ENCODE peak calls at places on chromosomes 1 and 21, in five cellular contexts. One of them, this sample, is unnamed. For H3K4me1, the result is how much of the 10 kb centered on the place peaks cover.

GRCh38 chr21:40936771-40937261 is 89.9 kb upstream of the DSCAM start:
- DNase-seq in stomach: no peak
- DNase-seq in pancreas: no peak
- DNase-seq in suprapubic skin: no peak
- DNase-seq in GM23248: no peak
- DNase-seq in this sample: no peak

GRCh38 chr1:247273013-247273412 is 17.1 kb downstream of the VN1R5 start:
- DNase-seq in GM23248: no peak
- DNase-seq in suprapubic skin: no peak
- DNase-seq in pancreas: no peak
- DNase-seq in stomach: peak
- DNase-seq in this sample: no peak

GRCh38 chr1:221315330-221315729 is 426.6 kb downstream of the DUSP10 start:
- DNase-seq in suprapubic skin: no peak
- DNase-seq in stomach: no peak
- DNase-seq in pancreas: no peak
- DNase-seq in GM23248: peak
- DNase-seq in this sample: no peak

GRCh38 chr1:243443557-243443956 is 187.7 kb downstream of the SDCCAG8 start:
- DNase-seq in suprapubic skin: no peak
- DNase-seq in GM23248: no peak
- DNase-seq in pancreas: no peak
- DNase-seq in stomach: no peak
- DNase-seq in this sample: no peak

GRCh38 chr1:94119796-94120590 is 955 bp downstream of the ABCA4 start:
- DNase-seq in stomach: no peak
- DNase-seq in suprapubic skin: no peak
- DNase-seq in pancreas: no peak
- DNase-seq in GM23248: peak
- DNase-seq in this sample: no peak

GRCh38 chr1:233289676-233290075 is 5.8 kb downstream of the PCNX2 start:
- DNase-seq in pancreas: no peak
- DNase-seq in suprapubic skin: no peak
- DNase-seq in GM23248: no peak
- DNase-seq in stomach: no peak
- DNase-seq in this sample: no peak

GRCh38 chr1:150971583-150972416 is 2.8 kb downstream of the CERS2 start:
- DNase-seq in GM23248: peak
- DNase-seq in pancreas: peak
- DNase-seq in suprapubic skin: no peak
- DNase-seq in stomach: no peak
- DNase-seq in this sample: no peak

GRCh38 chr1:3053366-3053980 is 15.5 kb upstream of the PRDM16 start:
- DNase-seq in suprapubic skin: peak
- DNase-seq in GM23248: no peak
- DNase-seq in stomach: no peak
- DNase-seq in pancreas: peak
- DNase-seq in this sample: peak

GRCh38 chr1:106962591-106962990 is 93.9 kb upstream of the PRMT6 start:
- DNase-seq in suprapubic skin: no peak
- DNase-seq in pancreas: no peak
- DNase-seq in GM23248: peak
- DNase-seq in stomach: no peak
- DNase-seq in this sample: no peak

GRCh38 chr1:18913065-18913502 is 10.7 kb upstream of the ALDH4A1 start:
- DNase-seq in suprapubic skin: peak
- DNase-seq in GM23248: peak
- DNase-seq in stomach: peak
- DNase-seq in pancreas: peak
- DNase-seq in this sample: peak

GRCh38 chr1:48916121-48917069 is 139.7 kb upstream of the BEND5 start:
- DNase-seq in stomach: no peak
- DNase-seq in suprapubic skin: no peak
- DNase-seq in pancreas: no peak
- DNase-seq in GM23248: peak
- DNase-seq in this sample: no peak

GRCh38 chr21:42644223-42645208 is 8.9 kb upstream of the PDE9A start:
- DNase-seq in stomach: no peak
- DNase-seq in GM23248: peak
- DNase-seq in pancreas: no peak
- DNase-seq in suprapubic skin: no peak
- DNase-seq in this sample: peak

GRCh38 chr1:196628838-196629237 is 20.6 kb upstream of the KCNT2 start:
- DNase-seq in GM23248: no peak
- DNase-seq in suprapubic skin: no peak
- DNase-seq in stomach: no peak
- DNase-seq in pancreas: no peak
- DNase-seq in this sample: no peak

GRCh38 chr21:31030367-31031106 is 7.7 kb downstream of the KRTAP19-8 start:
- DNase-seq in pancreas: no peak
- DNase-seq in stomach: no peak
- DNase-seq in GM23248: no peak
- DNase-seq in suprapubic skin: no peak
- DNase-seq in this sample: no peak

DNA sequence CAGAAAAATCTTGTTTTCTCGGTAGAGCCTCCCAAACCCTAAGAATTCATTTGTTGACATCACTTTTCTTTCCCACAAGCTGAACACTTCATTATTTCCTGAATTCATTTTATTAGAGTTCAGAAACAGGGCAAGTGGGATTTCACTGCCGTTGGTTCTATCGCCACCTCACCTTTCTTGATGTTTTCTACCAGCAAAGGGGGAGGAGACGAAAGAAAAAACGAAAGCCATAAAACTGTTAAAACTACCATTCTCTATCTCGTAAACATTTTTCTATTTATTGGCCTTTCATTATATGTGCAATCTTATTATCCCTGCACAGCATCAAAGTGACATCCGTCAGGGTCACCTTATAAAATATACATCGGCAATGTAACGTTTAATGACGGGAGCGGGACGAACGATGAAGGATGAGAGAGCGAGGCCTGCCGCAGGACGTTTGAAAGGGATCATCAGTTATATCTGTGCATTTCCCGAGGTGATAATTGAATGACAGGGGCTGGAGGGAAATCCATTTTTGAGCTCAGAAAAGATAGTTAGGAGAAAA is 59.5 kb downstream of the SLC45A1 start:
- DNase-seq in pancreas: no peak
- DNase-seq in suprapubic skin: no peak
- DNase-seq in stomach: no peak
- DNase-seq in GM23248: no peak
- DNase-seq in this sample: no peak
- H3K4me1 ChIP-seq in pancreas: under half
- H3K4me1 ChIP-seq in suprapubic skin: half or more
- H3K4me1 ChIP-seq in stomach: half or more
- H3K4me1 ChIP-seq in GM23248: under half
- H3K4me1 ChIP-seq in this sample: under half

GRCh38 chr1:204017032-204017431 is 55.9 kb upstream of the SOX13 start:
- DNase-seq in pancreas: no peak
- DNase-seq in GM23248: no peak
- DNase-seq in stomach: no peak
- DNase-seq in suprapubic skin: no peak
- DNase-seq in this sample: no peak

GRCh38 chr1:204013052-204013451 is 59.9 kb upstream of the SOX13 start:
- DNase-seq in stomach: no peak
- DNase-seq in suprapubic skin: no peak
- DNase-seq in pancreas: no peak
- DNase-seq in GM23248: no peak
- DNase-seq in this sample: no peak

GRCh38 chr1:204011426-204011825 is 61.5 kb upstream of the SOX13 start:
- DNase-seq in stomach: no peak
- DNase-seq in suprapubic skin: no peak
- DNase-seq in GM23248: no peak
- DNase-seq in pancreas: no peak
- DNase-seq in this sample: no peak

GRCh38 chr1:204018460-204018859 is 54.5 kb upstream of the SOX13 start:
- DNase-seq in stomach: no peak
- DNase-seq in suprapubic skin: no peak
- DNase-seq in GM23248: no peak
- DNase-seq in pancreas: no peak
- DNase-seq in this sample: no peak

GRCh38 chr1:204014336-204014735 is 58.6 kb upstream of the SOX13 start:
- DNase-seq in pancreas: no peak
- DNase-seq in suprapubic skin: no peak
- DNase-seq in GM23248: no peak
- DNase-seq in stomach: no peak
- DNase-seq in this sample: no peak
- H3K4me1 ChIP-seq in pancreas: under half
- H3K4me1 ChIP-seq in suprapubic skin: under half
- H3K4me1 ChIP-seq in GM23248: under half
- H3K4me1 ChIP-seq in stomach: under half
- H3K4me1 ChIP-seq in this sample: under half

GRCh38 chr1:228348708-228349467 is 57.7 kb downstream of the TRIM11 start:
- DNase-seq in GM23248: no peak
- DNase-seq in stomach: no peak
- DNase-seq in suprapubic skin: no peak
- DNase-seq in pancreas: no peak
- DNase-seq in this sample: no peak

GRCh38 chr1:228346731-228347130 is 59.9 kb downstream of the TRIM11 start:
- DNase-seq in suprapubic skin: no peak
- DNase-seq in stomach: no peak
- DNase-seq in GM23248: no peak
- DNase-seq in pancreas: no peak
- DNase-seq in this sample: no peak

GRCh38 chr1:228345201-228345930 is 61.3 kb downstream of the TRIM11 start:
- DNase-seq in suprapubic skin: peak
- DNase-seq in pancreas: peak
- DNase-seq in GM23248: no peak
- DNase-seq in stomach: no peak
- DNase-seq in this sample: no peak

GRCh38 chr1:228344631-228345072 is 62.0 kb downstream of the TRIM11 start:
- DNase-seq in stomach: no peak
- DNase-seq in suprapubic skin: peak
- DNase-seq in GM23248: no peak
- DNase-seq in pancreas: peak
- DNase-seq in this sample: no peak

DNA sequence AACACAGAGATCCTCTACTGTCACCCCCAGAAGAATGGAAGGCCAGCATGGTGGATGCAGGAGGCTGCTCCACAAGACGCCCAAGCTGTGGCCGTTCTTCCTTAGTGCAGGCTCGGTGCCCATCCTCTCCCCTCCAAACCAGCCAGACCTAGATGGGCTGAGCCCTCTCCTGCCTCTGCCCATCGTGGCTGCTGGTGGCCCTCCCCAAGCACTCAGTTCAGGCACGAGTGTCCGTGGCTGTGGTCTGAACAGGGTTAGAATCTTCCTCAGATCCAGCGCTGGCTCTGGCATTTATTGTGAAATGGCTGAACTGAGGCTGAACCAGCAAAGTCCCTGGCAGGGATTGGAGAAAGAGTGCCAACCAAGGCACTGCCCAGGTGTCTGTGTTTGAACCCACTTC is 59.5 kb downstream of the TRIM11 start:
- DNase-seq in pancreas: no peak
- DNase-seq in GM23248: no peak
- DNase-seq in stomach: no peak
- DNase-seq in suprapubic skin: no peak
- DNase-seq in this sample: no peak
- H3K4me1 ChIP-seq in pancreas: under half
- H3K4me1 ChIP-seq in GM23248: under half
- H3K4me1 ChIP-seq in stomach: under half
- H3K4me1 ChIP-seq in suprapubic skin: under half
- H3K4me1 ChIP-seq in this sample: under half

DNA sequence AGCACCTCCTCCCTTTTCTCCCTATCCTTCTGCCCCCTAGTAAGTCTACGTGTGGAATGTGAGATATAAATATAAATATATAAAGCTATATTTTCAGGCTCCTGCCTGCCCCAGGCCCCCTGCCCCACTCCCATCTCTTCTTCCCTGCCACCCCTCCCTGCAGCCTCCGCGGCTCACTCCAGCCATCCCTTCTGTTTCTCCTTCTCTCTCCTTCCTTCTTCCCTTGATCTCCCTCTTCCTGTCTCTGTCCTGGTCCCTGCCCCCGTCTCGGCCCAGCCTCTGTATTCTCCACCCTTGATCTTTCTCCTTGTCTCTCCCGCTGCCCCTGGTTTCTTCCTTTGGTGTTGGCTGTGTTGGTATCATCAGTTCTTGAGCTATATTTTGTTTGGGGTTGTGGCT is 23.2 kb downstream of the DMBX1 start:
- DNase-seq in pancreas: no peak
- DNase-seq in suprapubic skin: no peak
- DNase-seq in stomach: no peak
- DNase-seq in GM23248: no peak
- DNase-seq in this sample: no peak
- H3K4me1 ChIP-seq in pancreas: under half
- H3K4me1 ChIP-seq in suprapubic skin: under half
- H3K4me1 ChIP-seq in stomach: under half
- H3K4me1 ChIP-seq in GM23248: under half
- H3K4me1 ChIP-seq in this sample: under half

GRCh38 chr1:17691147-17691634 is 63.9 kb upstream of the ACTL8 start:
- DNase-seq in pancreas: no peak
- DNase-seq in GM23248: no peak
- DNase-seq in stomach: no peak
- DNase-seq in suprapubic skin: no peak
- DNase-seq in this sample: no peak

GRCh38 chr1:17700363-17700762 is 54.8 kb upstream of the ACTL8 start:
- DNase-seq in stomach: no peak
- DNase-seq in pancreas: no peak
- DNase-seq in GM23248: no peak
- DNase-seq in suprapubic skin: no peak
- DNase-seq in this sample: no peak

GRCh38 chr1:17692645-17693044 is 62.5 kb upstream of the ACTL8 start:
- DNase-seq in stomach: no peak
- DNase-seq in suprapubic skin: no peak
- DNase-seq in GM23248: no peak
- DNase-seq in pancreas: no peak
- DNase-seq in this sample: no peak

GRCh38 chr1:17700981-17701870 is 53.9 kb upstream of the ACTL8 start:
- DNase-seq in stomach: no peak
- DNase-seq in pancreas: no peak
- DNase-seq in GM23248: no peak
- DNase-seq in suprapubic skin: no peak
- DNase-seq in this sample: no peak

GRCh38 chr1:17696417-17697301 is 58.5 kb upstream of the ACTL8 start:
- DNase-seq in pancreas: no peak
- DNase-seq in GM23248: peak
- DNase-seq in suprapubic skin: no peak
- DNase-seq in stomach: no peak
- DNase-seq in this sample: no peak
- H3K4me1 ChIP-seq in pancreas: under half
- H3K4me1 ChIP-seq in GM23248: under half
- H3K4me1 ChIP-seq in suprapubic skin: under half
- H3K4me1 ChIP-seq in stomach: under half
- H3K4me1 ChIP-seq in this sample: under half